ENCODE peak calls at places on chromosomes 12 and 14, in four cellular contexts. D is HepG2, Y is GM12878, R is WTC11. W is an unnamed sample.

GRCh38 chr14:67411820-67412421 is at the start of gene PLEK2:
- DNase-seq in Y (no peak), D (no peak), R (peak; percentile 42), W (no peak)

GRCh38 chr14:89958966-89959365 is 3.2 kb downstream of the TDP1 start:
- DNase-seq in R (no peak), D (no peak), Y (no peak), W (no peak)

GRCh38 chr12:117025481-117026151 is 73.6 kb downstream of the TESC start:
- DNase-seq in R (peak; percentile 84), D (peak; percentile 68), Y (no peak), W (peak; percentile 78)

GRCh38 chr14:99899578-99900178 is 106.5 kb downstream of the EML1 start:
- DNase-seq in Y (no peak), D (no peak), R (no peak), W (no peak)

GRCh38 chr12:2290516-2291065 is 237.8 kb downstream of the CACNA1C start:
- DNase-seq in R (no peak), Y (no peak), D (no peak), W (no peak)

GRCh38 chr12:100533326-100533725 is 40.2 kb upstream of the GAS2L3 start:
- DNase-seq in D (no peak), Y (no peak), R (no peak), W (no peak)

GRCh38 chr14:55103005-55103640 is 25.9 kb upstream of the LGALS3 start:
- DNase-seq in R (peak; percentile 77), D (peak; percentile 95), Y (peak; percentile 95), W (peak; percentile 91)

GRCh38 chr14:51917186-51917585 is 56.8 kb downstream of the GNG2 start:
- DNase-seq in R (no peak), Y (no peak), D (no peak), W (no peak)

GRCh38 chr14:85195872-85196477 is 334.0 kb upstream of the FLRT2 start:
- DNase-seq in R (no peak), D (no peak), Y (no peak), W (no peak)

GRCh38 chr12:88325076-88325827 is 183.1 kb downstream of the TMTC3 start:
- DNase-seq in Y (no peak), D (no peak), R (no peak), W (no peak)

GRCh38 chr14:102930138-102930752 is 7.8 kb downstream of the AMN start:
- DNase-seq in Y (no peak), D (no peak), R (peak; percentile 70), W (no peak)

GRCh38 chr14:100072783-100073346 is 7.6 kb downstream of the EVL start:
- DNase-seq in Y (no peak), D (no peak), R (no peak), W (peak; percentile 70)

GRCh38 chr12:68121143-68121542 is 38.4 kb downstream of the IFNG start:
- DNase-seq in Y (no peak), D (no peak), R (no peak), W (no peak)

GRCh38 chr12:3302406-3303041 is 188.5 kb upstream of the PRMT8 start:
- DNase-seq in R (no peak), D (no peak), Y (no peak), W (no peak)

GRCh38 chr14:35932659-35933159 is 106.6 kb downstream of the BRMS1L start:
- DNase-seq in R (no peak), Y (peak; percentile 47), D (no peak), W (no peak)

GRCh38 chr12:86530996-86531655 is 274.9 kb upstream of the MGAT4C start:
- DNase-seq in D (no peak), R (no peak), Y (no peak), W (no peak)

GRCh38 chr12:122117979-122118378 is 39.4 kb downstream of the MLXIP start:
- DNase-seq in Y (no peak), R (no peak), D (no peak), W (no peak)

GRCh38 chr14:20429801-20430669 is 5.9 kb downstream of the KLHL33 start:
- DNase-seq in R (no peak), Y (no peak), D (peak; percentile 30), W (peak; percentile 44)

GRCh38 chr14:76376878-76377523 is 1.1 kb downstream of the ESRRB start:
- DNase-seq in R (no peak), D (no peak), Y (no peak), W (no peak)

GRCh38 chr12:101838628-101839323 is 8.0 kb upstream of the GNPTAB start:
- DNase-seq in D (no peak), R (no peak), Y (no peak), W (no peak)

GRCh38 chr12:101841069-101841468 is 10.3 kb upstream of the GNPTAB start:
- DNase-seq in R (no peak), D (no peak), Y (no peak), W (no peak)

GRCh38 chr12:101845312-101845711 is 14.6 kb upstream of the GNPTAB start:
- DNase-seq in D (no peak), R (no peak), Y (no peak), W (no peak)

GRCh38 chr12:101839324-101840283 is 8.8 kb upstream of the GNPTAB start:
- DNase-seq in Y (no peak), R (peak; percentile 74), D (peak; percentile 64), W (peak; percentile 77)
- TF ChIP-seq CREM in Y (no peak), R (no peak), D (no peak), W (peak; percentile 17)

GRCh38 chr12:106135781-106136180 is 3.0 kb downstream of the NUAK1 start:
- DNase-seq in Y (no peak), R (no peak), D (no peak), W (no peak)

GRCh38 chr12:106133136-106134087 is 5.3 kb downstream of the NUAK1 start:
- DNase-seq in D (no peak), Y (no peak), R (no peak), W (no peak)

GRCh38 chr12:106136263-106136662 is 2.5 kb downstream of the NUAK1 start:
- DNase-seq in R (peak; percentile 92), D (peak; percentile 73), Y (no peak), W (peak; percentile 67)

GRCh38 chr12:106134294-106134949 is 4.3 kb downstream of the NUAK1 start:
- DNase-seq in D (no peak), R (no peak), Y (no peak), W (no peak)

DNA sequence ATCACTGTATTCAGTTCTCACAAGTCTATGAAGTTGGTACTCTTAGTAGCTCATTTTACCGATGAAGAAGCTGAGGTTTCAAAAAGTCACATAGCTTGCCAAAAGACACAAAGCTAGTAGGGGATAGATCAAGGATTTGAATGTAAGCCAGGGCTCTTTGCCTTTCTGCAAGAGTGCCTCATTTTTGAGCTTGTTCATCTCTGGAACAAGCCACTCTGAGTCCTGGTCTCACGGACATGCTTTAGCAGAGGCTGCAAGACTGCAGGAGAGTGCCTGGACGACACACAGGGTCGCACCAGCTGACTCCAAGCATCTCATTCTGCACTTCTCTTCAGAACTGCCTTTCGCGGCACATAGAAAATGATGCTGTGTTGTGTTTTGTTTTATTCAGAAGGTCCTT is 3.7 kb downstream of the NUAK1 start:
- DNase-seq in D (no peak), Y (no peak), R (no peak), W (no peak)
- TF ChIP-seq CREM in D (no peak), Y (no peak), R (no peak), W (no peak)

GRCh38 chr12:131555197-131555820 is 155.6 kb upstream of the SFSWAP start:
- DNase-seq in D (no peak), R (no peak), Y (no peak), W (no peak)
- TF ChIP-seq CREM in D (no peak), R (no peak), Y (no peak), W (no peak)

GRCh38 chr14:70882771-70883492 is 24.3 kb upstream of the PCNX1 start:
- DNase-seq in R (no peak), D (no peak), Y (peak; percentile 54), W (no peak)
- TF ChIP-seq CREM in R (no peak), D (no peak), Y (peak; percentile 50), W (no peak)

DNA sequence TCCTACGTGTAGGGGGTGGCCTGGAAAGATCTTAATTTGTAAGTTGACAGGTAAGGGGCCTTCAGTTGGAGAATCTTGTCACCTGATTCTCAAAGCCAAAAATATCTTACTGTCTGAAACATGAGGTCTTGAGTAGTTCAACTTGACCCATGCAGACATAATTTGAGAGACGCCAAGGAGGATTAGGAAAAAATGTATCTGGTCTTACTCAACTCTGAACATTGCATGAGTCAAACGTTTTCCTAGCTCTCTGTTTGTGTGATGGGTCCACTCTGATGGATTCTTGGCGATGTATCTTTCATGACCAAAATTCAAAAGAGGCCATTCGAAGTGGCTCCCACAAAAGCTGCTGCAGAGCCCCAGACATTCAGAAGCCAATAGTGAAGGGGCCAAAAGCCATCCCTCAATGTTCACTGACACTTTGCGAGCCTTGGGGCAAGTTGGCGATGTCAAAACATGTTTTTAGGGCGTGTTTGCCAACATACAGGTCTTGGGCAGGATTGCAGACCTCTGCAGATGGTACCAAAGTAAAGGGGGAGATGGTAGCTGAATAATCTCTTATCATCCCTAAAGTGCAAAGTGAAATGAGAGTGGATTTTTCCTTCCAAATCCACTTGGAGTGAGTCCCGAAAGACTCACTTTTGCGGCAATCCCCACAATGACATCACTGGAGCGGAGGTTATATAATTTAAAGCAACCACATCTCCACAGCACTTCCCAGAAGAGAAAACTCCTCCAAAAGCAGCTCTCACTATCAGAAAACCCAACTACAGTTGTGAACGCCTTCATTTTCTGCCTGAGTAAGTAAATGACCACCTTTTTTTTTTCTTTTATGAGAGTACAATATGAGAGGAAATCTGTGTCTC is at the start of gene BDKRB1:
- DNase-seq in R (no peak), Y (no peak), D (no peak), W (no peak)
- TF ChIP-seq CREM in R (no peak), Y (no peak), D (no peak), W (no peak)

GRCh38 chr12:55931317-55931779 is 386 bp downstream of the DGKA start:
- DNase-seq in D (no peak), R (no peak), Y (no peak), W (no peak)

GRCh38 chr12:55931780-55932545 is 1.0 kb downstream of the DGKA start:
- DNase-seq in Y (no peak), R (peak; percentile 65), D (no peak), W (peak; percentile 58)

GRCh38 chr12:55932546-55932919 is 1.6 kb downstream of the DGKA start:
- DNase-seq in D (no peak), R (no peak), Y (no peak), W (no peak)

GRCh38 chr12:55929306-55929791 is 1.6 kb upstream of the DGKA start:
- DNase-seq in D (no peak), R (no peak), Y (peak; percentile 70), W (no peak)

DNA sequence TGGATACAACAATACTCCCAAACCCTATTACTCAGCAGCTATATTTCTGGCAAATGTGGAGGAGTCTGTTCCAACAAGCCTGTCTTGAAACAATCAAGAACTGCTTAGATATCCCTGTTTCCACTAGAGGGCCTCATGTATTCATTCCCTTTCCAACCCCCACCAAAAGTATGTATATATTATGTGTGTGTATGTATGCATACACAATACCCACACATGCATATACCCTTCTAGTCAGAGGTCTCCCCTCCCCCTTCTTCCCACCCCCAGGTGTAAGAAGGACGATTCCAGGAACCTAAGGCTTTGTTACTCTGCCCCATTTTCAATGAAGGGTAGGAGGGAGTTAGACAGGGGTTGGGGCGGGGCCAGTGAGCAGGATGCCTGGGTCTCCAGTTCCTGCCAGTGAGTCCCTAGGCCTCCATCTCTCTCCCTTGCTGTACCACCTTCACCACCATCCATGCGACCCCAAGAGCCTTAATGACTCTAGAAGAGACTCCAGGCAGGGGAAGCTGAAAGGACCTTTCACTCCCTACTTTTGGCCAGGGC is at the start of gene DGKA:
- DNase-seq in D (peak; percentile 65), R (peak; percentile 55), Y (peak; percentile 53), W (peak; percentile 56)
- TF ChIP-seq CREM in D (no peak), R (no peak), Y (no peak), W (peak; percentile 13)

W was measured in K562.